ENCODE peak calls at places on chromosomes 1 and 21, in eight cellular contexts. One of them, this sample, is unnamed.

GRCh38 chr1:64540265-64540791 is 70.4 kb downstream of the CACHD1 start:
- DNase-seq in Calu3: no peak
- DNase-seq in NCI-H446: no peak
- DNase-seq in stimulated activated naive CD8-positive, alpha-beta T cell treated with anti-CD3 and anti-CD28 coated beads, Interleukin-15, Interleukin-2, amounts not matched to agents 100 U/mL and 50 U/mL, for 24 hours: no peak
- DNase-seq in GM04503: peak; percentile 54
- DNase-seq in ovary: no peak
- DNase-seq in OCI-LY7: no peak
- DNase-seq in NCI-H1436: no peak
- DNase-seq in this sample: peak; percentile 36

GRCh38 chr1:78176448-78176847 is 130.7 kb downstream of the GIPC2 start:
- DNase-seq in NCI-H446: peak; percentile 88
- DNase-seq in Calu3: no peak
- DNase-seq in ovary: no peak
- DNase-seq in GM04503: peak; percentile 54
- DNase-seq in NCI-H1436: no peak
- DNase-seq in stimulated activated naive CD8-positive, alpha-beta T cell treated with anti-CD3 and anti-CD28 coated beads, Interleukin-15, Interleukin-2, amounts not matched to agents 100 U/mL and 50 U/mL, for 24 hours: no peak
- DNase-seq in OCI-LY7: no peak
- DNase-seq in this sample: no peak

GRCh38 chr1:41474490-41475271 is 9.8 kb downstream of the EDN2 start:
- DNase-seq in GM04503: no peak
- DNase-seq in stimulated activated naive CD8-positive, alpha-beta T cell treated with anti-CD3 and anti-CD28 coated beads, Interleukin-15, Interleukin-2, amounts not matched to agents 100 U/mL and 50 U/mL, for 24 hours: no peak
- DNase-seq in Calu3: no peak
- DNase-seq in OCI-LY7: no peak
- DNase-seq in NCI-H446: peak; percentile 100
- DNase-seq in NCI-H1436: no peak
- DNase-seq in ovary: peak; percentile 68
- DNase-seq in this sample: no peak

GRCh38 chr1:203378529-203379271 is 27.8 kb upstream of the FMOD start:
- DNase-seq in Calu3: no peak
- DNase-seq in NCI-H1436: no peak
- DNase-seq in stimulated activated naive CD8-positive, alpha-beta T cell treated with anti-CD3 and anti-CD28 coated beads, Interleukin-15, Interleukin-2, amounts not matched to agents 100 U/mL and 50 U/mL, for 24 hours: no peak
- DNase-seq in ovary: peak; percentile 48
- DNase-seq in GM04503: no peak
- DNase-seq in OCI-LY7: no peak
- DNase-seq in NCI-H446: peak; percentile 82
- DNase-seq in this sample: no peak

GRCh38 chr1:78147031-78147430 is 101.3 kb downstream of the GIPC2 start:
- DNase-seq in stimulated activated naive CD8-positive, alpha-beta T cell treated with anti-CD3 and anti-CD28 coated beads, Interleukin-15, Interleukin-2, amounts not matched to agents 100 U/mL and 50 U/mL, for 24 hours: no peak
- DNase-seq in GM04503: no peak
- DNase-seq in OCI-LY7: no peak
- DNase-seq in NCI-H1436: no peak
- DNase-seq in NCI-H446: no peak
- DNase-seq in Calu3: no peak
- DNase-seq in ovary: no peak
- DNase-seq in this sample: no peak

GRCh38 chr1:9084883-9085282 is 15.4 kb upstream of the SLC2A5 start:
- DNase-seq in NCI-H1436: no peak
- DNase-seq in ovary: peak; percentile 24
- DNase-seq in GM04503: no peak
- DNase-seq in Calu3: no peak
- DNase-seq in OCI-LY7: no peak
- DNase-seq in NCI-H446: no peak
- DNase-seq in stimulated activated naive CD8-positive, alpha-beta T cell treated with anti-CD3 and anti-CD28 coated beads, Interleukin-15, Interleukin-2, amounts not matched to agents 100 U/mL and 50 U/mL, for 24 hours: no peak
- DNase-seq in this sample: no peak

GRCh38 chr1:34926156-34926555 is 3.3 kb downstream of the DLGAP3 start:
- DNase-seq in GM04503: no peak
- DNase-seq in ovary: no peak
- DNase-seq in NCI-H1436: no peak
- DNase-seq in NCI-H446: no peak
- DNase-seq in stimulated activated naive CD8-positive, alpha-beta T cell treated with anti-CD3 and anti-CD28 coated beads, Interleukin-15, Interleukin-2, amounts not matched to agents 100 U/mL and 50 U/mL, for 24 hours: no peak
- DNase-seq in Calu3: no peak
- DNase-seq in OCI-LY7: no peak
- DNase-seq in this sample: no peak

GRCh38 chr1:14522331-14523241 is 75.9 kb upstream of the KAZN start:
- DNase-seq in NCI-H446: no peak
- DNase-seq in Calu3: no peak
- DNase-seq in ovary: peak; percentile 31
- DNase-seq in GM04503: peak; percentile 69
- DNase-seq in NCI-H1436: peak; percentile 3
- DNase-seq in OCI-LY7: no peak
- DNase-seq in stimulated activated naive CD8-positive, alpha-beta T cell treated with anti-CD3 and anti-CD28 coated beads, Interleukin-15, Interleukin-2, amounts not matched to agents 100 U/mL and 50 U/mL, for 24 hours: peak; percentile 5
- DNase-seq in this sample: no peak

GRCh38 chr1:223708001-223708359 is 4.4 kb upstream of the CAPN2 start:
- DNase-seq in ovary: no peak
- DNase-seq in NCI-H1436: no peak
- DNase-seq in GM04503: no peak
- DNase-seq in stimulated activated naive CD8-positive, alpha-beta T cell treated with anti-CD3 and anti-CD28 coated beads, Interleukin-15, Interleukin-2, amounts not matched to agents 100 U/mL and 50 U/mL, for 24 hours: no peak
- DNase-seq in Calu3: peak; percentile 67
- DNase-seq in OCI-LY7: no peak
- DNase-seq in NCI-H446: no peak
- DNase-seq in this sample: no peak

GRCh38 chr21:16420086-16420724 is 690.4 kb downstream of the USP25 start:
- DNase-seq in ovary: peak; percentile 53
- DNase-seq in stimulated activated naive CD8-positive, alpha-beta T cell treated with anti-CD3 and anti-CD28 coated beads, Interleukin-15, Interleukin-2, amounts not matched to agents 100 U/mL and 50 U/mL, for 24 hours: no peak
- DNase-seq in NCI-H446: peak; percentile 89
- DNase-seq in Calu3: peak; percentile 13
- DNase-seq in OCI-LY7: no peak
- DNase-seq in NCI-H1436: peak; percentile 41
- DNase-seq in GM04503: no peak
- DNase-seq in this sample: no peak

GRCh38 chr1:23779826-23780371 is 1.7 kb downstream of the PITHD1 start:
- DNase-seq in GM04503: no peak
- DNase-seq in OCI-LY7: no peak
- DNase-seq in NCI-H1436: no peak
- DNase-seq in stimulated activated naive CD8-positive, alpha-beta T cell treated with anti-CD3 and anti-CD28 coated beads, Interleukin-15, Interleukin-2, amounts not matched to agents 100 U/mL and 50 U/mL, for 24 hours: no peak
- DNase-seq in Calu3: no peak
- DNase-seq in ovary: no peak
- DNase-seq in NCI-H446: no peak
- DNase-seq in this sample: no peak

GRCh38 chr1:89512996-89513395 is 11.6 kb upstream of the LRRC8B start:
- DNase-seq in NCI-H1436: no peak
- DNase-seq in stimulated activated naive CD8-positive, alpha-beta T cell treated with anti-CD3 and anti-CD28 coated beads, Interleukin-15, Interleukin-2, amounts not matched to agents 100 U/mL and 50 U/mL, for 24 hours: no peak
- DNase-seq in OCI-LY7: no peak
- DNase-seq in GM04503: no peak
- DNase-seq in Calu3: no peak
- DNase-seq in ovary: no peak
- DNase-seq in NCI-H446: no peak
- DNase-seq in this sample: no peak

GRCh38 chr1:52368383-52369172 is 2.6 kb upstream of the CC2D1B start:
- DNase-seq in GM04503: no peak
- DNase-seq in Calu3: peak; percentile 84
- DNase-seq in OCI-LY7: no peak
- DNase-seq in NCI-H446: peak; percentile 13
- DNase-seq in stimulated activated naive CD8-positive, alpha-beta T cell treated with anti-CD3 and anti-CD28 coated beads, Interleukin-15, Interleukin-2, amounts not matched to agents 100 U/mL and 50 U/mL, for 24 hours: peak; percentile 66
- DNase-seq in ovary: peak; percentile 59
- DNase-seq in NCI-H1436: peak; percentile 61
- DNase-seq in this sample: peak; percentile 78

GRCh38 chr21:36709030-36709867 is 10.3 kb downstream of the SIM2 start:
- DNase-seq in Calu3: no peak
- DNase-seq in ovary: no peak
- DNase-seq in OCI-LY7: no peak
- DNase-seq in NCI-H446: no peak
- DNase-seq in stimulated activated naive CD8-positive, alpha-beta T cell treated with anti-CD3 and anti-CD28 coated beads, Interleukin-15, Interleukin-2, amounts not matched to agents 100 U/mL and 50 U/mL, for 24 hours: peak; percentile 7
- DNase-seq in NCI-H1436: no peak
- DNase-seq in GM04503: no peak
- DNase-seq in this sample: no peak

GRCh38 chr1:10853701-10854100 is 57.3 kb upstream of the CASZ1 start:
- DNase-seq in stimulated activated naive CD8-positive, alpha-beta T cell treated with anti-CD3 and anti-CD28 coated beads, Interleukin-15, Interleukin-2, amounts not matched to agents 100 U/mL and 50 U/mL, for 24 hours: no peak
- DNase-seq in NCI-H1436: no peak
- DNase-seq in GM04503: no peak
- DNase-seq in NCI-H446: no peak
- DNase-seq in OCI-LY7: no peak
- DNase-seq in Calu3: no peak
- DNase-seq in ovary: no peak
- DNase-seq in this sample: no peak

GRCh38 chr1:100713636-100714035 is 5.9 kb upstream of the VCAM1 start:
- DNase-seq in OCI-LY7: no peak
- DNase-seq in Calu3: peak; percentile 34
- DNase-seq in NCI-H446: no peak
- DNase-seq in stimulated activated naive CD8-positive, alpha-beta T cell treated with anti-CD3 and anti-CD28 coated beads, Interleukin-15, Interleukin-2, amounts not matched to agents 100 U/mL and 50 U/mL, for 24 hours: peak; percentile 11
- DNase-seq in NCI-H1436: no peak
- DNase-seq in ovary: no peak
- DNase-seq in GM04503: no peak
- DNase-seq in this sample: no peak

GRCh38 chr1:220990417-220991337 is 111.4 kb downstream of the HLX start:
- DNase-seq in ovary: no peak
- DNase-seq in NCI-H1436: no peak
- DNase-seq in Calu3: no peak
- DNase-seq in GM04503: no peak
- DNase-seq in NCI-H446: no peak
- DNase-seq in OCI-LY7: no peak
- DNase-seq in stimulated activated naive CD8-positive, alpha-beta T cell treated with anti-CD3 and anti-CD28 coated beads, Interleukin-15, Interleukin-2, amounts not matched to agents 100 U/mL and 50 U/mL, for 24 hours: no peak
- DNase-seq in this sample: no peak

GRCh38 chr1:212212901-212213300 is 72.3 kb upstream of the PPP2R5A start:
- DNase-seq in NCI-H446: peak; percentile 46
- DNase-seq in GM04503: no peak
- DNase-seq in OCI-LY7: no peak
- DNase-seq in NCI-H1436: no peak
- DNase-seq in ovary: no peak
- DNase-seq in Calu3: no peak
- DNase-seq in stimulated activated naive CD8-positive, alpha-beta T cell treated with anti-CD3 and anti-CD28 coated beads, Interleukin-15, Interleukin-2, amounts not matched to agents 100 U/mL and 50 U/mL, for 24 hours: no peak
- DNase-seq in this sample: no peak

GRCh38 chr1:110783292-110783918 is 89.5 kb upstream of the CD53 start:
- DNase-seq in stimulated activated naive CD8-positive, alpha-beta T cell treated with anti-CD3 and anti-CD28 coated beads, Interleukin-15, Interleukin-2, amounts not matched to agents 100 U/mL and 50 U/mL, for 24 hours: peak; percentile 38
- DNase-seq in OCI-LY7: peak; percentile 81
- DNase-seq in NCI-H1436: peak; percentile 41
- DNase-seq in NCI-H446: peak; percentile 66
- DNase-seq in GM04503: no peak
- DNase-seq in ovary: peak; percentile 14
- DNase-seq in Calu3: peak; percentile 32
- DNase-seq in this sample: peak; percentile 64

GRCh38 chr1:153277852-153278251 is 18.4 kb downstream of the LORICRIN start:
- DNase-seq in GM04503: no peak
- DNase-seq in ovary: no peak
- DNase-seq in OCI-LY7: peak; percentile 24
- DNase-seq in Calu3: peak; percentile 75
- DNase-seq in stimulated activated naive CD8-positive, alpha-beta T cell treated with anti-CD3 and anti-CD28 coated beads, Interleukin-15, Interleukin-2, amounts not matched to agents 100 U/mL and 50 U/mL, for 24 hours: peak; percentile 56
- DNase-seq in NCI-H446: no peak
- DNase-seq in NCI-H1436: no peak
- DNase-seq in this sample: peak; percentile 57

GRCh38 chr1:154733621-154734020 is 125.6 kb upstream of the ADAR start:
- DNase-seq in GM04503: no peak
- DNase-seq in OCI-LY7: no peak
- DNase-seq in stimulated activated naive CD8-positive, alpha-beta T cell treated with anti-CD3 and anti-CD28 coated beads, Interleukin-15, Interleukin-2, amounts not matched to agents 100 U/mL and 50 U/mL, for 24 hours: no peak
- DNase-seq in NCI-H446: no peak
- DNase-seq in Calu3: no peak
- DNase-seq in ovary: no peak
- DNase-seq in NCI-H1436: no peak
- DNase-seq in this sample: no peak

GRCh38 chr1:38231941-38232340 is 185.3 kb upstream of the POU3F1 start:
- DNase-seq in NCI-H446: no peak
- DNase-seq in OCI-LY7: no peak
- DNase-seq in stimulated activated naive CD8-positive, alpha-beta T cell treated with anti-CD3 and anti-CD28 coated beads, Interleukin-15, Interleukin-2, amounts not matched to agents 100 U/mL and 50 U/mL, for 24 hours: no peak
- DNase-seq in NCI-H1436: no peak
- DNase-seq in Calu3: no peak
- DNase-seq in GM04503: no peak
- DNase-seq in ovary: no peak
- DNase-seq in this sample: no peak

GRCh38 chr21:21156919-21157318 is 158.7 kb downstream of the NCAM2 start:
- DNase-seq in Calu3: no peak
- DNase-seq in stimulated activated naive CD8-positive, alpha-beta T cell treated with anti-CD3 and anti-CD28 coated beads, Interleukin-15, Interleukin-2, amounts not matched to agents 100 U/mL and 50 U/mL, for 24 hours: no peak
- DNase-seq in ovary: no peak
- DNase-seq in GM04503: no peak
- DNase-seq in NCI-H1436: no peak
- DNase-seq in OCI-LY7: no peak
- DNase-seq in NCI-H446: peak; percentile 11
- DNase-seq in this sample: no peak

GRCh38 chr1:24635195-24635843 is 7.8 kb upstream of the SRRM1 start:
- DNase-seq in stimulated activated naive CD8-positive, alpha-beta T cell treated with anti-CD3 and anti-CD28 coated beads, Interleukin-15, Interleukin-2, amounts not matched to agents 100 U/mL and 50 U/mL, for 24 hours: no peak
- DNase-seq in Calu3: no peak
- DNase-seq in NCI-H1436: peak; percentile 71
- DNase-seq in ovary: no peak
- DNase-seq in NCI-H446: peak; percentile 69
- DNase-seq in GM04503: peak; percentile 36
- DNase-seq in OCI-LY7: peak; percentile 86
- DNase-seq in this sample: no peak